ENCODE peak calls at places on chromosome 7, in six cellular contexts. D is ovary; O is cardiac muscle cell; G is HepG2; R is pancreas; N is CD8-positive, alpha-beta memory T cell. L is an unnamed sample.

GRCh38 chr7:103127006-103127405 is 21.9 kb downstream of the NAPEPLD start:
- DNase-seq in G (no peak), D (no peak), R (no peak), O (no peak), N (no peak), L (no peak)

GRCh38 chr7:51315393-51316261 is 982 bp downstream of the COBL start:
- DNase-seq in D (no peak), O (no peak), G (peak; percentile 73), N (no peak), R (peak; percentile 62), L (no peak)

GRCh38 chr7:141113131-141113530 is 39.3 kb downstream of the TMEM178B start:
- DNase-seq in N (no peak), R (no peak), O (no peak), D (no peak), G (no peak), L (no peak)

GRCh38 chr7:2757361-2757903 is 69.4 kb downstream of the AMZ1 start:
- DNase-seq in O (no peak), G (no peak), N (no peak), D (no peak), R (no peak), L (peak; percentile 42)

GRCh38 chr7:91325731-91326130 is 61.5 kb downstream of the FZD1 start:
- DNase-seq in R (no peak), G (no peak), O (peak; percentile 28), N (no peak), D (no peak), L (no peak)

GRCh38 chr7:12030116-12030515 is 181.0 kb upstream of the TMEM106B start:
- DNase-seq in R (no peak), O (no peak), N (no peak), G (no peak), D (no peak), L (peak; percentile 51)

GRCh38 chr7:85165263-85165662 is 21.6 kb downstream of the SEMA3D start:
- DNase-seq in G (no peak), N (no peak), D (no peak), R (no peak), O (no peak), L (no peak)

GRCh38 chr7:33080326-33080725 is 17.8 kb upstream of the NT5C3A start:
- DNase-seq in G (no peak), R (no peak), N (no peak), O (no peak), D (no peak), L (no peak)

GRCh38 chr7:138570715-138571114 is 110.7 kb downstream of the TRIM24 start:
- DNase-seq in D (no peak), G (no peak), N (no peak), O (no peak), R (no peak), L (no peak)

GRCh38 chr7:150909192-150909591 is 56.9 kb downstream of the AOC1 start:
- DNase-seq in O (no peak), G (no peak), N (peak; percentile 51), R (no peak), D (no peak), L (no peak)

GRCh38 chr7:55100172-55100961 is 81.5 kb downstream of the EGFR start:
- DNase-seq in G (no peak), D (peak; percentile 59), O (no peak), R (peak; percentile 87), N (no peak), L (peak; percentile 89)

GRCh38 chr7:134535272-134535918 is 8.0 kb downstream of the AKR1B10 start:
- DNase-seq in R (no peak), G (no peak), D (no peak), O (no peak), N (no peak), L (no peak)

GRCh38 chr7:14403587-14403986 is 414.1 kb upstream of the ETV1 start:
- DNase-seq in N (no peak), O (no peak), G (no peak), R (no peak), D (no peak), L (no peak)

GRCh38 chr7:30302656-30303311 is 18.4 kb downstream of the ZNRF2 start:
- DNase-seq in R (no peak), D (no peak), O (no peak), G (no peak), N (no peak), L (no peak)

GRCh38 chr7:143237363-143237762 is 15.5 kb downstream of the TAS2R40 start:
- DNase-seq in G (no peak), O (no peak), R (no peak), N (no peak), D (no peak), L (no peak)

GRCh38 chr7:92831716-92832622 is 4.4 kb downstream of the CDK6 start:
- DNase-seq in R (no peak), N (no peak), O (peak; percentile 80), G (peak; percentile 60), D (no peak), L (peak; percentile 37)

GRCh38 chr7:149455175-149455950 is 5.5 kb downstream of the ZNF777 start:
- DNase-seq in R (no peak), D (no peak), N (no peak), G (no peak), O (no peak), L (no peak)

GRCh38 chr7:90119178-90119971 is 34.9 kb upstream of the STEAP1 start:
- DNase-seq in D (peak; percentile 72), O (peak; percentile 53), N (peak; percentile 54), G (no peak), R (peak; percentile 43), L (no peak)

GRCh38 chr7:25122373-25122772 is 2.7 kb downstream of the CYCS start:
- DNase-seq in G (no peak), D (no peak), R (no peak), N (no peak), O (no peak), L (no peak)

GRCh38 chr7:116734736-116735135 is 62.7 kb downstream of the MET start:
- DNase-seq in O (no peak), R (no peak), G (no peak), N (no peak), D (no peak), L (peak; percentile 56)

GRCh38 chr7:100951172-100951571 is 1.8 kb downstream of the MUC3A start:
- DNase-seq in R (no peak), O (no peak), G (no peak), N (no peak), D (no peak), L (no peak)

GRCh38 chr7:7662527-7662926 is 22.0 kb downstream of the UMAD1 start:
- DNase-seq in N (no peak), R (no peak), D (no peak), O (no peak), G (no peak), L (peak; percentile 48)

GRCh38 chr7:12056381-12056780 is 154.7 kb upstream of the TMEM106B start:
- DNase-seq in O (peak; percentile 2), D (no peak), N (no peak), G (no peak), R (no peak), L (no peak)

GRCh38 chr7:134891262-134892001 is 94.9 kb upstream of the AGBL3 start:
- DNase-seq in R (peak; percentile 42), O (peak; percentile 98), D (peak; percentile 78), G (peak; percentile 98), N (no peak), L (peak; percentile 97)

GRCh38 chr7:149147730-149148653 is 739 bp downstream of the ZNF398 start:
- DNase-seq in D (peak; percentile 16), N (peak; percentile 78), G (peak; percentile 10), O (peak; percentile 53), R (peak; percentile 61), L (peak; percentile 59)

GRCh38 chr7:638256-639011 is 88.1 kb upstream of the DNAAF5 start:
- DNase-seq in N (no peak), G (no peak), R (no peak), O (no peak), D (no peak), L (no peak)

GRCh38 chr7:7554021-7554432 is 12.7 kb upstream of the MIOS start:
- DNase-seq in D (no peak), N (no peak), G (no peak), R (no peak), O (peak; percentile 32), L (peak; percentile 29)

GRCh38 chr7:128985660-128986059 is 47.9 kb downstream of the IRF5 start:
- DNase-seq in N (no peak), D (no peak), O (no peak), R (no peak), G (no peak), L (no peak)

GRCh38 chr7:55438765-55439525 is 73.8 kb downstream of the LANCL2 start:
- DNase-seq in D (no peak), R (peak; percentile 44), O (no peak), G (no peak), N (no peak), L (peak; percentile 31)

GRCh38 chr7:125602441-125602840 is 672.8 kb upstream of the POT1 start:
- DNase-seq in D (no peak), N (no peak), O (no peak), G (no peak), R (no peak), L (no peak)

GRCh38 chr7:125605241-125605640 is 675.6 kb upstream of the POT1 start:
- DNase-seq in R (no peak), G (no peak), O (no peak), N (no peak), D (no peak), L (no peak)

GRCh38 chr7:125599387-125599786 is 669.8 kb upstream of the POT1 start:
- DNase-seq in R (no peak), D (no peak), N (no peak), G (no peak), O (no peak), L (no peak)
- H3K4me1 ChIP-seq in R (no peaks in the 10 kb centered on the region), D (no peaks in the 10 kb centered on the region), N (no peaks in the 10 kb centered on the region), G (no peaks in the 10 kb centered on the region), O (no peaks in the 10 kb centered on the region), L (no peaks in the 10 kb centered on the region)

DNA sequence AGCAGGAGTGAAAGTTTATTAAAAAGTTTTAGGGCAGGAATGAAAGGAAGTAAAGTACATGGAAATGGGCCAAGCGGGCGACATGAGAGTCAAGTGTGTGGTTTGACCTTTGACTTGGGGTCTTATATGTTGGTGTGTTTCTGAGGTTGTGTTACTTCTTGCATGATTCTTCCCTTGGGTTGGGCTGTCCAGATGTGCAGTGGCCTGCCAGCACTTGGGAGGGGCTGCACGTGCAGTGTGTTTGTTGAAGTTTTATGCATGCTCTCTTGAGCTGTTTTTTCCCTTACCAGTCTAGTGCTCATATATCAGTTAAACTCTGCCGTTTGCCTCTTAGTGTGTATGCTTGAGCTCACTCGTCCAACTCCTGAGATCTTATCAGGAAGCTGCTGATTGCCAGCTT is 23.0 kb downstream of the SP4 start:
- DNase-seq in R (no peak), D (no peak), N (no peak), O (no peak), G (no peak), L (no peak)
- H3K9me3 ChIP-seq in R (no peaks in the 10 kb centered on the region), D (no peaks in the 10 kb centered on the region), N (no peaks in the 10 kb centered on the region), O (peaks cover 5% of the 10 kb centered on the region), G (peaks cover 45% of the 10 kb centered on the region), L (peaks cover 20% of the 10 kb centered on the region)

DNA sequence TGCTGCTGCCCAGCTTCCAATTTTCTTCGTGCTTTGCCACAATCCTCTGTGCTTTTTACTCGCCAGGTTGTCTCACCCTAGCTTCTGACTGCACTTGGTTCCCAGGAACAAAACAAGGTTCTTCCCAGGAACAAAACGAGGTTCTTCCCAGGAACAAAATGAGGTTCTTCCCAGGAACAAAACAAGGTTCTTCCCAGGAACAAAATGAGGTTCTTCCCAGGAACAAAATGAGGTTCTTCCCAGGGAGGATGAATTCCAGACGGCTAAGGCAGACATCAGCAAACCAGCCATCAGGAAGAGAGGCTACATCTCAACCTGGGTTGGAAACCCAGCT is 41.9 kb downstream of the TNS3 start:
- DNase-seq in R (no peak), G (no peak), O (no peak), D (no peak), N (no peak), L (no peak)
- H3K4me1 ChIP-seq in R (peaks cover 12% of the 10 kb centered on the region), G (peaks cover 96% of the 10 kb centered on the region), O (no peaks in the 10 kb centered on the region), D (peaks cover 22% of the 10 kb centered on the region), N (no peaks in the 10 kb centered on the region), L (peaks cover 22% of the 10 kb centered on the region)

GRCh38 chr7:107080533-107080932 is 36.0 kb downstream of the PRKAR2B start:
- DNase-seq in D (no peak), O (no peak), G (no peak), N (no peak), R (no peak), L (no peak)
- H3K9me3 ChIP-seq in D (no peaks in the 10 kb centered on the region), O (no peaks in the 10 kb centered on the region), G (no peaks in the 10 kb centered on the region), N (no peaks in the 10 kb centered on the region), R (no peaks in the 10 kb centered on the region), L (no peaks in the 10 kb centered on the region)

L was measured in SJCRH30.